ENCODE peak calls at places on chromosomes 5 and 9, in eight cellular contexts. I, R, Q, F, X, D, K and H are unnamed samples.

GRCh38 chr5:176501333-176501732 is 35.9 kb downstream of the RNF44 start:
- DNase-seq in I (no peak), R (no peak), Q (no peak), F (no peak), X (peak; percentile 43), D (no peak), K (no peak), H (no peak)

GRCh38 chr9:18493361-18494015 is 19.5 kb downstream of the ADAMTSL1 start:
- DNase-seq in I (no peak), R (no peak), Q (no peak), F (no peak), X (peak; percentile 58), D (no peak), K (no peak), H (no peak)

GRCh38 chr9:4860383-4860782 is 67.6 kb downstream of the RCL1 start:
- DNase-seq in I (no peak), R (no peak), Q (no peak), F (no peak), X (no peak), D (no peak), K (no peak), H (no peak)

GRCh38 chr5:174626521-174626920 is 97.9 kb upstream of the MSX2 start:
- DNase-seq in I (no peak), R (no peak), Q (no peak), F (no peak), X (no peak), D (no peak), K (no peak), H (no peak)

GRCh38 chr9:100472268-100472667 is 681 bp upstream of the TMEFF1 start:
- DNase-seq in I (no peak), R (no peak), Q (no peak), F (no peak), X (no peak), D (no peak), K (no peak), H (no peak)

GRCh38 chr9:125674981-125675973 is 31.7 kb downstream of the MAPKAP1 start:
- DNase-seq in I (no peak), R (no peak), Q (no peak), F (no peak), X (peak; percentile 77), D (no peak), K (no peak), H (no peak)

GRCh38 chr9:91117959-91118651 is 243.6 kb downstream of the AUH start:
- DNase-seq in I (peak; percentile 87), R (no peak), Q (peak; percentile 85), F (peak; percentile 75), X (peak; percentile 95), D (peak; percentile 15), K (peak; percentile 98), H (no peak)

GRCh38 chr5:131114754-131115153 is 50.3 kb downstream of the HINT1 start:
- DNase-seq in I (no peak), R (no peak), Q (no peak), F (no peak), X (no peak), D (no peak), K (no peak), H (no peak)

GRCh38 chr5:14684757-14685156 is 20.2 kb downstream of the OTULIN start:
- DNase-seq in I (no peak), R (no peak), Q (peak; percentile 39), F (no peak), X (no peak), D (peak; percentile 73), K (no peak), H (no peak)

GRCh38 chr9:121622842-121623203 is 28.6 kb upstream of the DAB2IP start:
- DNase-seq in I (no peak), R (no peak), Q (no peak), F (no peak), X (no peak), D (no peak), K (no peak), H (no peak)

GRCh38 chr5:9046756-9047481 is 499.0 kb downstream of the SEMA5A start:
- DNase-seq in I (no peak), R (no peak), Q (no peak), F (no peak), X (peak; percentile 71), D (no peak), K (no peak), H (no peak)

GRCh38 chr9:134895103-134895502 is 14.5 kb downstream of the FCN2 start:
- DNase-seq in I (peak; percentile 81), R (no peak), Q (no peak), F (no peak), X (peak; percentile 80), D (no peak), K (peak; percentile 7), H (no peak)

GRCh38 chr9:86718373-86718772 is 228.9 kb downstream of the GAS1 start:
- DNase-seq in I (no peak), R (no peak), Q (no peak), F (no peak), X (no peak), D (no peak), K (no peak), H (no peak)

GRCh38 chr5:9815051-9815450 is 184.9 kb upstream of the TAS2R1 start:
- DNase-seq in I (no peak), R (no peak), Q (no peak), F (no peak), X (no peak), D (no peak), K (no peak), H (no peak)

GRCh38 chr5:115452791-115453190 is 91.8 kb downstream of the FEM1C start:
- DNase-seq in I (no peak), R (no peak), Q (no peak), F (no peak), X (no peak), D (no peak), K (no peak), H (no peak)

GRCh38 chr9:78521680-78522079 is 224.8 kb downstream of the PSAT1 start:
- DNase-seq in I (no peak), R (no peak), Q (no peak), F (no peak), X (no peak), D (no peak), K (no peak), H (no peak)
- H3K9me3 ChIP-seq in I (peaks cover 15% of the 10 kb centered on the region), R (no peaks in the 10 kb centered on the region), Q (peaks cover 62% of the 10 kb centered on the region), F (no peaks in the 10 kb centered on the region), X (no peaks in the 10 kb centered on the region), D (no peaks in the 10 kb centered on the region), K (peaks cover 14% of the 10 kb centered on the region), H (no peaks in the 10 kb centered on the region)

GRCh38 chr5:43631182-43631910 is 28.4 kb downstream of the NNT start:
- DNase-seq in I (peak; percentile 77), R (peak; percentile 33), Q (peak; percentile 19), F (peak; percentile 63), X (peak; percentile 89), D (peak; percentile 34), K (no peak), H (peak; percentile 21)

GRCh38 chr5:43623048-43623447 is 20.1 kb downstream of the NNT start:
- DNase-seq in I (no peak), R (no peak), Q (no peak), F (no peak), X (no peak), D (no peak), K (no peak), H (no peak)

GRCh38 chr5:43627028-43627427 is 24.0 kb downstream of the NNT start:
- DNase-seq in I (peak; percentile 38), R (no peak), Q (no peak), F (peak; percentile 34), X (peak; percentile 79), D (no peak), K (no peak), H (no peak)
- TF ChIP-seq CTCF in I (peak; percentile 28), R (peak; percentile 51), Q (peak; percentile 66), F (peak; percentile 29), X (peak; percentile 63), D (no peak), K (peak; percentile 41), H (no peak)

DNA sequence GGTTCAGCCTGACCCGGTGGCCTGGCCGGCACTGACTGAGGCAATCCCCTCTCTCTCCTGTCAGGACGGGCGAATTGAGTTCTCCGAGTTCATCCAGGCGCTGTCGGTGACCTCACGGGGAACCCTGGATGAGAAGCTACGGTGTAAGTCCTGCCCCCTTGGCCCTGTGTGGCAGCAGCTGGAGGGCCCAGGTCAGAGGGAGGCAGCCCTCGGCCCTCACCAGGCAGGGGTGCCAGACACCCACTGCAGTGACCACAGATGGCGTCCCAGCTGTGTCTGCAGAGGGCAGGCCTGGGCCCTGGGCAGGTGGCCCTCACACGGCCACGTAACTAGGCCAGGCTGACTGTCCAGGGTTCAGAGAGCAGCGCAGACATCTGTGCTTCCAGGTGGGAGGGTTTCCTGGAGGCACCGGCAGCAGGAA is 45.9 kb upstream of the HMCN2 start:
- DNase-seq in I (no peak), R (no peak), Q (no peak), F (no peak), X (no peak), D (no peak), K (no peak), H (no peak)
- H3K27ac ChIP-seq in I (no peak overlapping the region), R (no peak overlapping the region), Q (no peak overlapping the region), F (no peak overlapping the region), X (no peak overlapping the region), D (no peak overlapping the region), K (no peak overlapping the region), H (no peak overlapping the region)

DNA sequence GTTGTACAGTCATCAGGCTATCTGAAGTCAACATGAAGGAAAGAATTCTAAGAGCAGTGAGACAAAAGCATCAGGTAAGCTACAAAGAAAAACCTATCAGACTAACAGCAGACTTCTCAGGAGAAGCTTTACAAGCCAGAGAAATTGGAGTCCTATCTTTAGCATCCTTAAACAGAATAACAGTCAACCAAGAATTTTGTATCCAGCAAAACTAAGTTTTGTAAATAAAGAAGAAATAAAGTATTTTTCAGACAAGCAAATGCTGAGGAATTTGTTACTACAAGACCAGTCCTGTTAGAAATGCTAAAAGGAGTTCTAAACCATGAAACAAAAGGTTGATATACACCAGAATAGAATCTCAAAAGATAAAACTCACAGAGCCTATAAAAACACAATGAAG is 501.2 kb downstream of the ZNF608 start:
- DNase-seq in I (no peak), R (no peak), Q (no peak), F (no peak), X (no peak), D (no peak), K (no peak), H (no peak)
- H3K9me3 ChIP-seq in I (peaks cover 16% of the 10 kb centered on the region), R (no peaks in the 10 kb centered on the region), Q (peaks cover 42% of the 10 kb centered on the region), F (no peaks in the 10 kb centered on the region), X (no peaks in the 10 kb centered on the region), D (no peaks in the 10 kb centered on the region), K (no peaks in the 10 kb centered on the region), H (no peaks in the 10 kb centered on the region)

GRCh38 chr5:134462761-134463160 is 51.1 kb upstream of the CDKN2AIPNL start:
- DNase-seq in I (no peak), R (no peak), Q (no peak), F (no peak), X (no peak), D (no peak), K (no peak), H (no peak)
- TF ChIP-seq CTCF in I (no peak), R (no peak), Q (no peak), F (no peak), X (no peak), D (no peak), K (no peak), H (no peak)